ENCODE peak calls at places on chromosomes 12 and 14, in seven cellular contexts. E is esophagus squamous epithelium, P is fibroblast of mammary gland, M is choroid plexus epithelial cell, Z is IMR-90, R is brain microvascular endothelial cell, Y is left ventricle myocardium inferior. W is an unnamed sample.

GRCh38 chr12:31324845-31325523 is 966 bp downstream of the SINHCAF start:
- DNase-seq in M (peak; percentile 60), E (no peak), Y (peak; percentile 42), P (peak; percentile 56), Z (peak; percentile 49), R (peak; percentile 43), W (peak; percentile 80)

GRCh38 chr12:93972411-93973208 is 175.8 kb upstream of the PLXNC1 start:
- DNase-seq in R (peak; percentile 52), E (no peak), Y (no peak), P (peak; percentile 82), Z (peak; percentile 75), M (peak; percentile 32), W (peak; percentile 71)

GRCh38 chr14:67641902-67642749 is 22.4 kb downstream of the ARG2 start:
- DNase-seq in M (no peak), Y (no peak), P (no peak), E (no peak), R (no peak), Z (no peak), W (no peak)

GRCh38 chr12:48279601-48280000 is 71.1 kb downstream of the ZNF641 start:
- DNase-seq in E (no peak), Y (no peak), M (no peak), Z (no peak), R (no peak), P (no peak), W (no peak)

GRCh38 chr12:120010661-120011230 is 21.7 kb downstream of the BICDL1 start:
- DNase-seq in E (no peak), M (no peak), Y (no peak), Z (no peak), R (no peak), P (no peak), W (no peak)

GRCh38 chr14:58638231-58639205 is 756 bp downstream of the DACT1 start:
- DNase-seq in M (peak; percentile 45), R (no peak), Y (peak; percentile 24), Z (peak; percentile 30), P (peak; percentile 10), E (no peak), W (peak; percentile 15)

GRCh38 chr12:57776247-57776587 is 3.8 kb downstream of the EEF1AKMT3 start:
- DNase-seq in P (no peak), Z (no peak), R (no peak), E (no peak), Y (no peak), M (no peak), W (no peak)

GRCh38 chr14:49050836-49051235 is 535.3 kb downstream of the RPS29 start:
- DNase-seq in P (peak; percentile 11), Z (peak; percentile 78), M (no peak), Y (no peak), E (no peak), R (no peak), W (no peak)

GRCh38 chr12:113246478-113247122 is 25.3 kb downstream of the TPCN1 start:
- DNase-seq in R (no peak), Y (no peak), E (no peak), P (no peak), M (no peak), Z (peak; percentile 38), W (no peak)

GRCh38 chr12:87238466-87238865 is 790.7 kb downstream of the C12orf50 start:
- DNase-seq in Z (no peak), R (no peak), E (no peak), Y (no peak), P (no peak), M (no peak), W (no peak)

GRCh38 chr12:40752011-40752410 is 59.8 kb downstream of the CNTN1 start:
- DNase-seq in Z (no peak), M (no peak), R (no peak), P (no peak), Y (no peak), E (no peak), W (no peak)

GRCh38 chr12:47785036-47785886 is 12.2 kb downstream of the SLC48A1 start:
- DNase-seq in Y (no peak), P (no peak), M (no peak), E (no peak), Z (no peak), R (no peak), W (no peak)

GRCh38 chr12:113461666-113462065 is 10.0 kb downstream of the LHX5 start:
- DNase-seq in Z (no peak), M (peak; percentile 26), E (no peak), P (peak; percentile 23), Y (no peak), R (no peak), W (peak; percentile 30)

GRCh38 chr14:25622752-25623151 is 572.8 kb upstream of the STXBP6 start:
- DNase-seq in R (no peak), Y (no peak), M (no peak), E (no peak), Z (no peak), P (no peak), W (no peak)

GRCh38 chr14:46734287-46734686 is 82.7 kb upstream of the RPL10L start:
- DNase-seq in M (no peak), P (no peak), Z (no peak), Y (no peak), R (no peak), E (no peak), W (no peak)

GRCh38 chr12:123522164-123522563 is 11.4 kb downstream of the RILPL1 start:
- DNase-seq in E (no peak), Y (peak; percentile 46), Z (no peak), R (no peak), P (no peak), M (no peak), W (no peak)

DNA sequence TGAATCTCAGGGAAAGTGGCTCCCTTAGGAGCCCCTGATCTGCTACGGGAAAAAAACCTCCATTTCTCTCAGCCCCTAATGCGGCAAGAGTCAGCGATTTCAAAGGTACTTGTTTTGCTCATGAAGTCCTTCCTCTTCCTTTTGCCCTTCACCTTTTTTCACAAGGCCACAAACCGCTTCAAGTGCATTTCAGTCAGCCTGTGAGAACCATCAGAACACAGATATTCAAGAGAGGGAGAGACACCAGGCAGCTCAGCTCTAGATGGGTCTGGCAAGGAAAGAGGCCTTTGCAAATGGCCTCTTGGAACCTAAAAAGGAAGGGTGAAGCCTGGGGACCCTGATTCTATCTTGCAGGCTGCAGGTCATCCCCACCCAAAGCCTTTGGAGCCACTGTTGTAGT is 144.9 kb downstream of the SAMD4A start:
- DNase-seq in Y (no peak), M (no peak), P (no peak), Z (no peak), E (no peak), R (no peak), W (no peak)
- H3K4me3 ChIP-seq in Y (peak overlapping the region; percentile 26), M (no peak overlapping the region), P (no peak overlapping the region), Z (no peak overlapping the region), E (no peak overlapping the region), R (no peak overlapping the region), W (no peak overlapping the region)

DNA sequence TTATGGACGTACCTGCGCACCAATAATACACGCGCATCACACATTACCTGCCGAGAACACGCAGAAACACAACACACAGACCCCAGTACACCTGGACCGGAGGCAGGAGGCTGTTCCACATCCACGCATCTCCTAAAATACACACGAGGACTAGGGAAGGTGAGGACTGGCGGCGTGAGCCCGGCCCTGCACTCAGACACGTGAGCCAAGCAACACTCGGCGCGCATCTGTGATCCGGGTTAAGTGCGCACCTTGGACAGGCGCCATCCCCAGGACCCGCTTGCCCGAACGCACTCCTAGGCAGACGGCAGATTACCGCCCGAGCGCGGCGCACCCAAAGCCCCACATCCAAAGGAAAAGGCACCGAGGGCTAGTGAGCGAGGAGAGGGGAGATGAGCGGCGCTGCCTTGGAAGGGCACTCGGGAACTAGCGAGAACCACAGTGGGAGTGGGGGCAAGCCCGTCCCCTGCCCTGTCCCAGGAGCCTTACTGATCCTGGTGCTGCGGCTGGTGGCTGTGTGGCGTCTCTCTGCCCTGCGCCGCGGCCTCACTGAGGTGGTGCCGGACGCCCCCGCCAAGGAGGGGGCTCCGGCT is 417 bp downstream of the GLS2 start:
- DNase-seq in R (no peak), M (peak; percentile 10), P (peak; percentile 9), Z (no peak), Y (no peak), E (no peak), W (peak; percentile 39)
- TF ChIP-seq CTCF in R (no peak), M (no peak), P (no peak), Z (no peak), Y (no peak), E (no peak), W (no peak)

GRCh38 chr12:115755752-115756140 is 521.7 kb downstream of the MED13L start:
- DNase-seq in P (no peak), R (no peak), Z (no peak), Y (no peak), E (no peak), M (no peak), W (peak; percentile 37)
- H3K4me3 ChIP-seq in P (no peak overlapping the region), R (no peak overlapping the region), Z (no peak overlapping the region), Y (no peak overlapping the region), E (no peak overlapping the region), M (no peak overlapping the region), W (peak overlapping the region; percentile 41)

GRCh38 chr12:80582431-80582830 is 125.0 kb upstream of the MYF6 start:
- DNase-seq in M (no peak), Z (no peak), P (no peak), R (no peak), Y (no peak), E (no peak), W (no peak)
- TF ChIP-seq CTCF in M (no peak), Z (no peak), P (no peak), R (no peak), Y (no peak), E (no peak), W (no peak)